ENCODE peak calls at places on chromosomes 16 and 17, in eight cellular contexts. P, G, F, U, X, D, N and B are unnamed samples. For H3K4me1, the result is how much of the 10 kb centered on the place peaks cover.

GRCh38 chr17:61400058-61400785 is 579 bp downstream of the TBX2 start:
- DNase-seq in P (no peak), G (no peak), F (no peak), U (peak), X (no peak), D (no peak), N (no peak), B (no peak)

GRCh38 chr17:76727745-76728456 is 1.3 kb downstream of the METTL23 start:
- DNase-seq in P (peak), G (no peak), F (no peak), U (no peak), X (no peak), D (peak), N (no peak), B (no peak)

GRCh38 chr16:565420-566330 is 1.1 kb upstream of the NHLRC4 start:
- DNase-seq in P (no peak), G (no peak), F (no peak), U (no peak), X (no peak), D (no peak), N (no peak), B (no peak)

GRCh38 chr17:81440511-81441244 is 45.4 kb downstream of the BAHCC1 start:
- DNase-seq in P (no peak), G (no peak), F (no peak), U (peak), X (no peak), D (no peak), N (no peak), B (no peak)

GRCh38 chr16:15574614-15574948 is 68.4 kb downstream of the MARF1 start:
- DNase-seq in P (no peak), G (no peak), F (no peak), U (no peak), X (no peak), D (no peak), N (no peak), B (no peak)

GRCh38 chr17:7887482-7888183 is 956 bp upstream of the CHD3 start:
- DNase-seq in P (peak), G (peak), F (peak), U (peak), X (peak), D (peak), N (peak), B (peak)

GRCh38 chr16:31874354-31875111 is 926 bp downstream of the ZNF267 start:
- DNase-seq in P (no peak), G (no peak), F (no peak), U (no peak), X (no peak), D (peak), N (no peak), B (peak)

GRCh38 chr16:31127182-31127581 is 8.3 kb downstream of the PRSS8 start:
- DNase-seq in P (no peak), G (no peak), F (no peak), U (no peak), X (no peak), D (no peak), N (no peak), B (no peak)

GRCh38 chr16:3503513-3503912 is 2.7 kb downstream of the CLUAP1 start:
- DNase-seq in P (no peak), G (no peak), F (no peak), U (no peak), X (no peak), D (no peak), N (peak), B (no peak)

GRCh38 chr16:67514382-67514828 is 14.2 kb upstream of the RIPOR1 start:
- DNase-seq in P (peak), G (peak), F (peak), U (peak), X (peak), D (peak), N (peak), B (no peak)

GRCh38 chr17:12667299-12667958 is 1.7 kb downstream of the MYOCD start:
- DNase-seq in P (peak), G (peak), F (no peak), U (peak), X (no peak), D (no peak), N (no peak), B (no peak)

GRCh38 chr16:21703589-21704174 is 39.9 kb downstream of the OTOA start:
- DNase-seq in P (no peak), G (no peak), F (no peak), U (no peak), X (no peak), D (peak), N (no peak), B (no peak)

GRCh38 chr17:64063766-64064224 is 43.4 kb upstream of the ICAM2 start:
- DNase-seq in P (peak), G (no peak), F (peak), U (peak), X (no peak), D (no peak), N (peak), B (no peak)

GRCh38 chr16:57666353-57667068 is 1.6 kb upstream of the ADGRG3 start:
- DNase-seq in P (no peak), G (no peak), F (no peak), U (no peak), X (no peak), D (no peak), N (peak), B (no peak)

GRCh38 chr17:58982626-58983025 is 124.1 kb downstream of the TRIM37 start:
- DNase-seq in P (no peak), G (no peak), F (no peak), U (no peak), X (no peak), D (no peak), N (no peak), B (no peak)

GRCh38 chr16:10745856-10746255 is 2.2 kb downstream of the NUBP1 start:
- DNase-seq in P (no peak), G (no peak), F (no peak), U (no peak), X (no peak), D (no peak), N (no peak), B (no peak)

GRCh38 chr16:74249281-74249680 is 47.3 kb upstream of the PSMD7 start:
- DNase-seq in P (no peak), G (no peak), F (no peak), U (no peak), X (no peak), D (no peak), N (no peak), B (no peak)

GRCh38 chr17:62808576-62808970 is 459 bp upstream of the MARCHF10 start:
- DNase-seq in P (no peak), G (no peak), F (no peak), U (no peak), X (no peak), D (no peak), N (no peak), B (no peak)

GRCh38 chr17:62876664-62877411 is 68.7 kb upstream of the MARCHF10 start:
- DNase-seq in P (no peak), G (peak), F (no peak), U (no peak), X (no peak), D (no peak), N (no peak), B (no peak)

GRCh38 chr17:6244253-6244652 is 174.1 kb downstream of the WSCD1 start:
- DNase-seq in P (no peak), G (no peak), F (no peak), U (no peak), X (peak), D (no peak), N (no peak), B (peak)

GRCh38 chr17:27888072-27888471 is 5.1 kb downstream of the LYRM9 start:
- DNase-seq in P (no peak), G (no peak), F (no peak), U (no peak), X (no peak), D (no peak), N (no peak), B (no peak)

GRCh38 chr16:12027558-12027957 is 51.0 kb downstream of the SNX29 start:
- DNase-seq in P (no peak), G (no peak), F (no peak), U (no peak), X (no peak), D (no peak), N (no peak), B (no peak)

GRCh38 chr17:39527220-39527813 is 66.0 kb downstream of the CDK12 start:
- DNase-seq in P (no peak), G (no peak), F (no peak), U (no peak), X (no peak), D (no peak), N (no peak), B (no peak)

GRCh38 chr17:64783556-64784352 is 121.6 kb upstream of the SMURF2 start:
- DNase-seq in P (no peak), G (no peak), F (no peak), U (no peak), X (no peak), D (no peak), N (no peak), B (peak)

GRCh38 chr16:15399317-15399716 is 3.8 kb downstream of the MPV17L start:
- DNase-seq in P (no peak), G (no peak), F (no peak), U (no peak), X (no peak), D (no peak), N (no peak), B (no peak)

GRCh38 chr17:44623070-44623725 is 33.1 kb upstream of the MEIOC start:
- DNase-seq in P (no peak), G (no peak), F (no peak), U (no peak), X (no peak), D (no peak), N (no peak), B (no peak)

GRCh38 chr16:56600398-56600999 is 7.9 kb upstream of the MT2A start:
- DNase-seq in P (no peak), G (no peak), F (peak), U (no peak), X (no peak), D (no peak), N (no peak), B (no peak)

GRCh38 chr17:3802461-3803307 is 1.7 kb upstream of the ITGAE start:
- DNase-seq in P (peak), G (no peak), F (no peak), U (no peak), X (no peak), D (no peak), N (no peak), B (peak)

GRCh38 chr16:10616744-10617640 is 36.6 kb upstream of the EMP2 start:
- DNase-seq in P (peak), G (no peak), F (peak), U (peak), X (no peak), D (no peak), N (no peak), B (no peak)

GRCh38 chr16:81778861-81779539 is at the start of gene PLCG2:
- DNase-seq in P (peak), G (no peak), F (peak), U (peak), X (no peak), D (no peak), N (peak), B (no peak)

GRCh38 chr17:36665417-36665816 is 64.0 kb downstream of the MRM1 start:
- DNase-seq in P (no peak), G (no peak), F (no peak), U (no peak), X (no peak), D (no peak), N (no peak), B (no peak)

GRCh38 chr16:84810518-84811273 is 9.1 kb upstream of the CRISPLD2 start:
- DNase-seq in P (peak), G (no peak), F (no peak), U (no peak), X (no peak), D (peak), N (no peak), B (no peak)

DNA sequence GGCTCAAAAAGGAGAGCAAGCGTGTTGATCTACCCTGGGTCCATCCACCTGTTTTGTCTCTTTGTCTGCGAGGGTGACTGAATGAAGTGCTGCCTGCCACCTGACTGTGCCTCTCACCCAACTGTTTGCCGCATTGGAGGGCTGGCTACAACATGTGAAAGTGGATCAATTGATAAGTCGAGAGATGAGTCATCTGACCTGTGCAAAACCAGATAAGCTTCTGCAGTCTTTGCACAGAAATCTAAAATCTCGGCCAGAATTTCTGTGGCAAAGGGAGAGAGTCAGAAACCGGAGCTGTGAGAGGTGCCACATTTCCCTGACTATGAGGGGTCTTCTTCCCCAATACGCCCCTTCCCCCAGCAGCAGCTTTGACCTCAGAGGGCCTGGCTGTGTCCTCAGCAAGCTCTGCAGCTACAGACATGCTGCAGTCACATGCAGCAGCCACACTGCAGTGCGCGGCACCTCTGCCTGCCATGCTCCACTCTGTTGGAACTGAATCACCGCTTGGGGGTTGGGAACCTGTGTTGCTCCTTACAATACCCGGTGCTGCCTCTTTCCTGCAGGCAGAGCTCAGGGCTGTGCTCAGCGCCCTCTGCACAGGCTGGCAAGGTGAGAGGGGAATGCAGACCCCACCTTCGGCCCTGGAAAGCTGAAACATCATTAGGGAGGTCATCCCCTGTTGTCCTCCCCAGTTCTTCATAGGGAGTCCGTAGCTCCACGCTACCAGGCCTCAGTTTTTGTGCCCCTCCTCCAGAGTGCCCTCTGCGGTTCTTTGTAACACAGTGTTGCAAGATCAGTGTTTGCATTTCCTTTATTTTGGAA is 16.2 kb upstream of the HAS3 start:
- DNase-seq in P (no peak), G (no peak), F (peak), U (no peak), X (no peak), D (peak), N (no peak), B (no peak)
- TF ChIP-seq POLR2AphosphoS5 in P (no peak), G (no peak), F (no peak), U (no peak), X (no peak), D (no peak), N (no peak), B (no peak)

DNA sequence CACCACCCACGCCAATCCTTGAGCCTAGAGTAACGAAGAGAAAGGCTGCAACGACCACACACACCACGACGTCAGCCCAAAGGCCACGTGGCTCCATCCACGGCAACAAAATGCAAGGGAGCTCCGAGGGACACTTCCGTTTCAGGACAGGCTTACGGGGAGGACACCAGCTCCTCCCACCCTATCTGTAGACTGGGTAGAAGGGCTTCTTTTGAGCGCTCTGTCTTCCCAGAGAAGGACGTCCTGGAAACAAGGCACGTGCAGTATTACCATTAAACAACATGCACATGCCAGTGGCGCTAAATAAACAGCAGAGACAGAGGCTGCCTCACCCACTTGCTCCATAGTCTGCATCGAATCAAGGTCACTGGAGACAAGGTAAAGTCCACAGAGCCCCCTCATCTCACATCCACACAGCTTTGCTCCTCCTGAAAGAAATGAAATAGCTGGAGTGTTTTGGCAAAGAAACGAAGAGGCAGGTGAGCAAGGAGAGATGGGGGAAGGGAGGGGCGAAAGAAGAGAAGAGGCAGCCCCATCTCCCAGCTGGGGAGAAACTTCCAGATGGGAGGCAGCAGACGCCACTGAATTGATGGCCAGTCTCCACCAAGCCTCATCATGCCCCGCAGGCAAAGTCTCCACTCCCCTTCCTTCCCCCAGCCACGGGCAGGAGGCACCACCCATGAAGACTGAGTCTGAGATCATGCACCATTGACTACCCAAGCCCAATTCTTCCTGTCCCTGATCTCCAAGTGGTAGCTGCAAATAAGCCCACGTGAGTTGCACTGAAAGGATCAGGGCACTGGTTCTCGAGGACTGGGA is 24.0 kb downstream of the ZFHX3 start:
- DNase-seq in P (no peak), G (no peak), F (no peak), U (no peak), X (no peak), D (no peak), N (no peak), B (no peak)
- H3K4me1 ChIP-seq in P (under half), G (under half), F (half or more), U (under half), X (under half), D (under half), N (under half), B (half or more)

GRCh38 chr17:49218941-49219913 is 8.7 kb downstream of the ABI3 start:
- DNase-seq in P (peak), G (no peak), F (peak), U (peak), X (no peak), D (peak), N (peak), B (no peak)
- TF ChIP-seq CTCF in P (no peak), G (no peak), F (no peak), U (peak), X (no peak), D (peak), N (peak), B (no peak)

GRCh38 chr17:79109584-79109983 is 35.0 kb downstream of the ENGASE start:
- DNase-seq in P (no peak), G (no peak), F (no peak), U (peak), X (no peak), D (no peak), N (no peak), B (no peak)

GRCh38 chr17:79107499-79108231 is 33.0 kb downstream of the ENGASE start:
- DNase-seq in P (no peak), G (no peak), F (no peak), U (no peak), X (no peak), D (no peak), N (no peak), B (no peak)

GRCh38 chr17:79106958-79107357 is 32.3 kb downstream of the ENGASE start:
- DNase-seq in P (no peak), G (no peak), F (no peak), U (no peak), X (no peak), D (no peak), N (no peak), B (no peak)

GRCh38 chr17:79108870-79109269 is 34.2 kb downstream of the ENGASE start:
- DNase-seq in P (no peak), G (no peak), F (no peak), U (no peak), X (no peak), D (no peak), N (no peak), B (no peak)

GRCh38 chr17:79108232-79108850 is 33.7 kb downstream of the ENGASE start:
- DNase-seq in P (no peak), G (no peak), F (no peak), U (no peak), X (no peak), D (no peak), N (no peak), B (no peak)
- TF ChIP-seq POLR2AphosphoS5 in P (no peak), G (no peak), F (no peak), U (no peak), X (no peak), D (no peak), N (no peak), B (no peak)